ENCODE peak calls at places on chromosomes 6 and 20, in seven cellular contexts. X is SK-N-SH, M is GM23248, U is pancreas, P is adipocyte, R is SJSA1, A is heart left ventricle. J is an unnamed sample.

GRCh38 chr6:67345946-67346345 is 1289.1 kb upstream of the ADGRB3 start:
- DNase-seq in X (no peak), R (no peak), U (no peak), P (no peak), M (no peak), A (no peak), J (no peak)

GRCh38 chr20:6882911-6883310 is 115.4 kb downstream of the BMP2 start:
- DNase-seq in A (no peak), P (no peak), R (no peak), U (no peak), X (no peak), M (peak; percentile 4), J (no peak)

GRCh38 chr6:13375360-13375878 is 47.1 kb upstream of the TBC1D7 start:
- DNase-seq in M (no peak), A (no peak), X (no peak), P (no peak), U (no peak), R (no peak), J (no peak)

GRCh38 chr6:168581706-168582105 is 140.7 kb downstream of the SMOC2 start:
- DNase-seq in P (no peak), R (peak; percentile 26), U (no peak), M (no peak), A (no peak), X (no peak), J (no peak)

GRCh38 chr6:118980063-118980462 is 45.1 kb upstream of the MCM9 start:
- DNase-seq in P (peak; percentile 68), A (no peak), U (no peak), R (no peak), M (peak; percentile 29), X (no peak), J (no peak)

GRCh38 chr20:16107172-16107870 is 465.9 kb downstream of the KIF16B start:
- DNase-seq in U (no peak), X (peak; percentile 48), P (no peak), M (no peak), A (no peak), R (no peak), J (no peak)

GRCh38 chr6:84522135-84522535 is 242.3 kb downstream of the TBX18 start:
- DNase-seq in R (peak; percentile 52), U (no peak), P (peak; percentile 75), M (peak; percentile 91), A (no peak), X (no peak), J (peak; percentile 3)

GRCh38 chr6:107805504-107805903 is 18.6 kb downstream of the SCML4 start:
- DNase-seq in X (no peak), A (no peak), U (no peak), R (no peak), P (no peak), M (no peak), J (no peak)

GRCh38 chr20:41169184-41169690 is 31.9 kb downstream of the PLCG1 start:
- DNase-seq in X (no peak), A (no peak), R (no peak), U (no peak), P (no peak), M (no peak), J (no peak)

GRCh38 chr6:122726649-122727048 is 52.9 kb upstream of the FABP7 start:
- DNase-seq in X (peak; percentile 2), U (no peak), A (no peak), R (no peak), M (peak; percentile 52), P (peak; percentile 27), J (no peak)

GRCh38 chr6:366972-367794 is 24.4 kb upstream of the IRF4 start:
- DNase-seq in P (no peak), X (no peak), M (no peak), R (no peak), A (no peak), U (peak; percentile 53), J (no peak)

GRCh38 chr6:42937548-42938427 is 8.5 kb downstream of the CNPY3 start:
- DNase-seq in M (peak; percentile 19), X (no peak), U (no peak), R (no peak), A (no peak), P (no peak), J (no peak)

GRCh38 chr20:19779634-19780033 is 21.6 kb downstream of the RIN2 start:
- DNase-seq in A (no peak), R (no peak), P (no peak), X (no peak), M (no peak), U (no peak), J (no peak)

GRCh38 chr6:33745558-33745957 is 1.1 kb downstream of the IP6K3 start:
- DNase-seq in P (no peak), A (no peak), U (no peak), M (peak; percentile 16), R (no peak), X (no peak), J (no peak)

GRCh38 chr6:163310096-163310972 is 104.2 kb upstream of the QKI start:
- DNase-seq in M (no peak), X (no peak), R (peak; percentile 30), P (no peak), U (no peak), A (no peak), J (no peak)

GRCh38 chr6:163309491-163310026 is 105.0 kb upstream of the QKI start:
- DNase-seq in M (peak; percentile 11), A (no peak), R (peak; percentile 39), X (no peak), U (no peak), P (no peak), J (no peak)

GRCh38 chr6:163313981-163314380 is 100.5 kb upstream of the QKI start:
- DNase-seq in M (no peak), X (no peak), U (no peak), P (no peak), A (no peak), R (no peak), J (no peak)

GRCh38 chr6:163310973-163311383 is 103.5 kb upstream of the QKI start:
- DNase-seq in R (peak; percentile 0), A (no peak), X (no peak), M (no peak), U (no peak), P (no peak), J (no peak)

GRCh38 chr6:163311830-163312229 is 102.7 kb upstream of the QKI start:
- DNase-seq in R (no peak), U (no peak), X (no peak), P (no peak), M (no peak), A (no peak), J (no peak)
- H3K27me3 ChIP-seq in R (no peaks in the 10 kb centered on the region), U (no peaks in the 10 kb centered on the region), X (no peaks in the 10 kb centered on the region), P (no peaks in the 10 kb centered on the region), M (no peaks in the 10 kb centered on the region), A (no peaks in the 10 kb centered on the region), J (no peaks in the 10 kb centered on the region)

GRCh38 chr6:75128881-75129570 is 76.8 kb downstream of the COL12A1 start:
- DNase-seq in M (peak; percentile 45), P (no peak), R (no peak), U (no peak), X (no peak), A (no peak), J (no peak)
- H3K36me3 ChIP-seq in M (peaks cover 99% of the 10 kb centered on the region), P (peaks cover 96% of the 10 kb centered on the region), R (peaks cover 96% of the 10 kb centered on the region), U (no peaks in the 10 kb centered on the region), X (no peaks in the 10 kb centered on the region), A (no peaks in the 10 kb centered on the region), J (no peaks in the 10 kb centered on the region)

DNA sequence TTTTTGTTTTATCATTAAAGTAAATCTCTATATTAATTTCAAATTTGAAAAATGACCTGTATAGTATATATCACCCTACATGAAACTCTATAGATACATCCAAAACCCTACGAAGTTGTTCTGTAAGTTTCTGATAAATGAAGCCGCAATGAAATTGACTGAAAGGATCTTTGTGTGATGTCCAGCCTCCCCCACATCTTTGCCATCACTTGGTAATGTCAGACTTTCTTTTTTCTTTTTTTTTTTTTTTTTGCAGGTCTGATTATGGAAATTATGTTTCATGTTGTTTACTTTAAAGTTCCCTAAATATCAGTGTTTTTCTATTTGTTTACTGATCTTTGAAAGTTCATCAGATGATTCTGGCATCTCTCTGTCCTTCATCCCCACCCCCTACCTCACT is 155.6 kb upstream of the CDH4 start:
- DNase-seq in A (no peak), M (no peak), R (no peak), P (no peak), U (no peak), X (no peak), J (no peak)
- H3K27me3 ChIP-seq in A (no peaks in the 10 kb centered on the region), M (no peaks in the 10 kb centered on the region), R (no peaks in the 10 kb centered on the region), P (peaks cover 12% of the 10 kb centered on the region), U (no peaks in the 10 kb centered on the region), X (no peaks in the 10 kb centered on the region), J (no peaks in the 10 kb centered on the region)

GRCh38 chr20:58702859-58703648 is 10.5 kb downstream of the NPEPL1 start:
- DNase-seq in M (no peak), X (no peak), R (no peak), A (no peak), U (peak; percentile 23), P (no peak), J (no peak)
- H3K36me3 ChIP-seq in M (peaks cover 28% of the 10 kb centered on the region), X (peaks cover 5% of the 10 kb centered on the region), R (peaks cover 31% of the 10 kb centered on the region), A (no peaks in the 10 kb centered on the region), U (peaks cover 35% of the 10 kb centered on the region), P (peaks cover 35% of the 10 kb centered on the region), J (peaks cover 46% of the 10 kb centered on the region)

GRCh38 chr20:37419774-37420542 is 74.0 kb downstream of the SRC start:
- DNase-seq in A (no peak), X (no peak), U (no peak), P (no peak), R (no peak), M (no peak), J (no peak)
- H3K27me3 ChIP-seq in A (no peaks in the 10 kb centered on the region), X (peaks cover 28% of the 10 kb centered on the region), U (no peaks in the 10 kb centered on the region), P (peaks cover 69% of the 10 kb centered on the region), R (peaks cover 40% of the 10 kb centered on the region), M (peaks cover 56% of the 10 kb centered on the region), J (no peaks in the 10 kb centered on the region)

GRCh38 chr20:32160341-32160740 is 47.2 kb downstream of the PLAGL2 start:
- DNase-seq in P (no peak), M (no peak), U (no peak), R (no peak), X (no peak), A (no peak), J (no peak)
- H3K36me3 ChIP-seq in P (peaks cover 70% of the 10 kb centered on the region), M (peaks cover 29% of the 10 kb centered on the region), U (peaks cover 47% of the 10 kb centered on the region), R (peaks cover 79% of the 10 kb centered on the region), X (peaks cover 59% of the 10 kb centered on the region), A (peaks cover 3% of the 10 kb centered on the region), J (peaks cover 56% of the 10 kb centered on the region)